ENCODE peak calls at places on chromosomes 3 and 15, in four cellular contexts. Q is hepatocyte, B is Right ventricle myocardium superior, H is NCI-H1930. I is an unnamed sample.

GRCh38 chr3:28860307-28860706 is 420.6 kb upstream of the RBMS3 start:
- DNase-seq in Q (no peak), B (peak), H (no peak), I (peak)

GRCh38 chr15:28984421-28985375 is 98.9 kb downstream of the APBA2 start:
- DNase-seq in H (no peak), B (no peak), Q (peak), I (no peak)

GRCh38 chr3:87997298-87997697 is 61.5 kb downstream of the CGGBP1 start:
- DNase-seq in Q (no peak), H (no peak), B (no peak), I (peak)

GRCh38 chr3:15955968-15956367 is 158.2 kb upstream of the ANKRD28 start:
- DNase-seq in Q (no peak), B (no peak), H (no peak), I (no peak)

GRCh38 chr15:92043283-92043682 is 189.8 kb downstream of the SLCO3A1 start:
- DNase-seq in Q (no peak), B (no peak), H (no peak), I (no peak)

GRCh38 chr3:10883478-10884234 is 67.6 kb downstream of the SLC6A11 start:
- DNase-seq in H (no peak), B (no peak), Q (peak), I (peak)

GRCh38 chr3:184380210-184380626 is 364 bp downstream of the CHRD start:
- DNase-seq in Q (peak), B (peak), H (peak), I (peak)

GRCh38 chr3:157175678-157176077 is 15.7 kb upstream of the CCNL1 start:
- DNase-seq in H (no peak), Q (peak), B (peak), I (no peak)

GRCh38 chr3:54917172-54917571 is 10.7 kb downstream of the LRTM1 start:
- DNase-seq in B (no peak), Q (no peak), H (no peak), I (no peak)

GRCh38 chr15:90078965-90079364 is 23.3 kb downstream of the IDH2 start:
- DNase-seq in Q (no peak), B (no peak), H (no peak), I (no peak)

GRCh38 chr15:78726870-78727551 is 84.3 kb downstream of the ADAMTS7 start:
- DNase-seq in Q (no peak), H (peak), B (no peak), I (no peak)

GRCh38 chr3:25572336-25572735 is 92.4 kb downstream of the TOP2B start:
- DNase-seq in H (no peak), Q (no peak), B (no peak), I (no peak)

GRCh38 chr3:10142707-10143560 is 1.4 kb downstream of the VHL start:
- DNase-seq in B (no peak), Q (no peak), H (no peak), I (no peak)

GRCh38 chr3:194623449-194624290 is 9.5 kb downstream of the TMEM44 start:
- DNase-seq in Q (no peak), B (no peak), H (no peak), I (no peak)

GRCh38 chr3:146156060-146156459 is 4.9 kb downstream of the PLOD2 start:
- DNase-seq in B (no peak), Q (no peak), H (no peak), I (no peak)

GRCh38 chr3:102200126-102200525 is 234.7 kb upstream of the ZPLD1 start:
- DNase-seq in H (no peak), Q (no peak), B (no peak), I (no peak)

GRCh38 chr15:64209680-64210334 is 47.0 kb upstream of the PPIB start:
- DNase-seq in H (no peak), Q (peak), B (no peak), I (no peak)

GRCh38 chr3:159829056-159829995 is 159.3 kb upstream of the IL12A start:
- DNase-seq in Q (peak), H (peak), B (no peak), I (peak)

GRCh38 chr15:74653426-74654082 is 37.9 kb downstream of the CLK3 start:
- DNase-seq in Q (no peak), H (no peak), B (no peak), I (no peak)

GRCh38 chr15:31964586-31965307 is 65.6 kb upstream of the CHRNA7 start:
- DNase-seq in B (no peak), H (no peak), Q (no peak), I (no peak)

GRCh38 chr15:24898715-24899278 is 56.0 kb upstream of the SNRPN start:
- DNase-seq in H (no peak), Q (no peak), B (no peak), I (no peak)

GRCh38 chr15:29102911-29103824 is 166.5 kb downstream of the NSMCE3 start:
- DNase-seq in B (no peak), H (no peak), Q (no peak), I (no peak)

GRCh38 chr15:63473999-63474809 is 30.2 kb upstream of the USP3 start:
- DNase-seq in Q (peak), B (no peak), H (no peak), I (no peak)

GRCh38 chr3:188680189-188680588 is 491.6 kb upstream of the TPRG1 start:
- DNase-seq in H (no peak), B (no peak), Q (no peak), I (no peak)

GRCh38 chr3:133492159-133492860 is 81.2 kb upstream of the CDV3 start:
- DNase-seq in H (no peak), Q (no peak), B (no peak), I (no peak)

GRCh38 chr15:51799908-51800252 is 29.6 kb upstream of the TMOD3 start:
- DNase-seq in Q (no peak), H (no peak), B (no peak), I (no peak)

GRCh38 chr3:188330138-188330537 is 176.2 kb downstream of the LPP start:
- DNase-seq in B (no peak), H (no peak), Q (no peak), I (no peak)

GRCh38 chr3:175386630-175387029 is 527.5 kb downstream of the NAALADL2 start:
- DNase-seq in Q (no peak), B (no peak), H (no peak), I (no peak)

GRCh38 chr3:13473020-13473419 is 7.1 kb upstream of the HDAC11 start:
- DNase-seq in Q (no peak), B (no peak), H (no peak), I (no peak)

GRCh38 chr3:149713730-149714654 is 38.3 kb downstream of the COMMD2 start:
- DNase-seq in B (no peak), Q (no peak), H (no peak), I (no peak)

GRCh38 chr3:184716652-184717607 is 5.1 kb upstream of the MAGEF1 start:
- DNase-seq in Q (peak), H (peak), B (peak), I (peak)

GRCh38 chr3:111810909-111811308 is 48.2 kb upstream of the PHLDB2 start:
- DNase-seq in Q (peak), H (no peak), B (no peak), I (no peak)

GRCh38 chr15:78811124-78811824 is at the start of gene ADAMTS7:
- DNase-seq in Q (peak), B (peak), H (peak), I (peak)

GRCh38 chr15:48400086-48400485 is 68.9 kb downstream of the DUT start:
- DNase-seq in H (no peak), Q (no peak), B (no peak), I (no peak)

GRCh38 chr3:122397136-122397645 is 13.2 kb downstream of the FAM162A start:
- DNase-seq in H (no peak), B (no peak), Q (no peak), I (no peak)

GRCh38 chr3:35296533-35296932 is 342.8 kb upstream of the ARPP21 start:
- DNase-seq in Q (no peak), H (no peak), B (no peak), I (no peak)